ENCODE peak calls at places on chromosomes 13 and 19, in seven cellular contexts. W is progenitor cell of endocrine pancreas; U is aorta; E is GM23338; R is stimulated activated CD8-positive, alpha-beta memory T cell treated with anti-CD3 and anti-CD28 coated beads, Interleukin-4, amount 100 ng/mL, for 24 hours; Y is AG08395; J is activated CD8-positive, alpha-beta memory T cell treated with anti-CD3 and anti-CD28 coated beads for 48 hours. D is an unnamed sample.

GRCh38 chr19:42089191-42089750 is 13.3 kb downstream of the ZNF574 start:
- DNase-seq in W (no peak), U (peak), E (peak), R (no peak), Y (no peak), J (no peak), D (peak)

GRCh38 chr13:27354379-27354778 is 70.0 kb upstream of the GTF3A start:
- DNase-seq in W (no peak), U (no peak), E (no peak), R (no peak), Y (peak), J (no peak), D (no peak)

GRCh38 chr19:7917292-7918061 is 2.7 kb upstream of the SNAPC2 start:
- DNase-seq in W (no peak), U (peak), E (peak), R (no peak), Y (peak), J (no peak), D (no peak)

GRCh38 chr19:48470856-48471255 is 1.7 kb downstream of the CYTH2 start:
- DNase-seq in W (no peak), U (no peak), E (no peak), R (no peak), Y (no peak), J (no peak), D (no peak)

GRCh38 chr13:20703785-20704458 is 423 bp downstream of the IL17D start:
- DNase-seq in W (peak), U (peak), E (peak), R (peak), Y (peak), J (peak), D (peak)

GRCh38 chr19:4776436-4777205 is 14.9 kb upstream of the FEM1A start:
- DNase-seq in W (no peak), U (no peak), E (peak), R (no peak), Y (no peak), J (no peak), D (no peak)

GRCh38 chr13:56314755-56315154 is 826.0 kb upstream of the PRR20A start:
- DNase-seq in W (no peak), U (no peak), E (peak), R (no peak), Y (no peak), J (no peak), D (no peak)

GRCh38 chr19:47646924-47647323 is 38.0 kb downstream of the BICRA start:
- DNase-seq in W (no peak), U (no peak), E (no peak), R (no peak), Y (no peak), J (no peak), D (no peak)

GRCh38 chr13:25109341-25109740 is 13.4 kb downstream of the PABPC3 start:
- DNase-seq in W (no peak), U (no peak), E (no peak), R (no peak), Y (no peak), J (no peak), D (no peak)

GRCh38 chr13:110467516-110467915 is 94.0 kb downstream of the RAB20 start:
- DNase-seq in W (no peak), U (no peak), E (no peak), R (no peak), Y (no peak), J (no peak), D (no peak)

GRCh38 chr19:41367848-41368301 is 3.9 kb upstream of the B9D2 start:
- DNase-seq in W (no peak), U (no peak), E (no peak), R (no peak), Y (peak), J (no peak), D (peak)

GRCh38 chr19:6100284-6100915 is 9.9 kb downstream of the RFX2 start:
- DNase-seq in W (no peak), U (no peak), E (peak), R (no peak), Y (no peak), J (no peak), D (no peak)

GRCh38 chr19:58097783-58098681 is at the start of gene ZSCAN18:
- DNase-seq in W (peak), U (peak), E (peak), R (peak), Y (peak), J (peak), D (peak)

GRCh38 chr19:38849746-38850230 is at the start of gene HNRNPL:
- DNase-seq in W (peak), U (peak), E (no peak), R (peak), Y (peak), J (peak), D (no peak)

GRCh38 chr19:54436031-54436523 is 12.9 kb upstream of the LENG8 start:
- DNase-seq in W (no peak), U (peak), E (peak), R (no peak), Y (no peak), J (no peak), D (no peak)

GRCh38 chr19:46349311-46349993 is 2.6 kb downstream of the PPP5C start:
- DNase-seq in W (no peak), U (peak), E (no peak), R (no peak), Y (no peak), J (no peak), D (no peak)

GRCh38 chr13:63492604-63493003 is 2077.0 kb upstream of the PCDH20 start:
- DNase-seq in W (no peak), U (no peak), E (no peak), R (no peak), Y (no peak), J (no peak), D (no peak)

GRCh38 chr19:7783991-7784421 is 21.0 kb downstream of the CLEC4M start:
- DNase-seq in W (no peak), U (no peak), E (peak), R (no peak), Y (peak), J (no peak), D (no peak)

GRCh38 chr13:98484289-98485219 is 92.4 kb downstream of the STK24 start:
- DNase-seq in W (peak), U (peak), E (peak), R (peak), Y (peak), J (no peak), D (peak)

GRCh38 chr19:15324791-15325519 is 7.4 kb downstream of the BRD4 start:
- DNase-seq in W (no peak), U (no peak), E (no peak), R (no peak), Y (no peak), J (no peak), D (no peak)

GRCh38 chr13:109871018-109871370 is 84.6 kb upstream of the IRS2 start:
- DNase-seq in W (no peak), U (no peak), E (no peak), R (no peak), Y (no peak), J (no peak), D (no peak)

GRCh38 chr19:2720777-2721569 is at the start of gene DIRAS1:
- DNase-seq in W (peak), U (no peak), E (peak), R (no peak), Y (peak), J (no peak), D (no peak)

GRCh38 chr19:48524221-48524620 is 12.6 kb upstream of the LMTK3 start:
- DNase-seq in W (no peak), U (no peak), E (no peak), R (no peak), Y (no peak), J (no peak), D (no peak)

GRCh38 chr13:30112602-30113435 is 194.5 kb downstream of the KATNAL1 start:
- DNase-seq in W (peak), U (peak), E (peak), R (peak), Y (peak), J (no peak), D (peak)

GRCh38 chr13:27406178-27406939 is 18.1 kb upstream of the GTF3A start:
- DNase-seq in W (no peak), U (no peak), E (peak), R (no peak), Y (peak), J (no peak), D (no peak)

GRCh38 chr13:28659611-28659970 is 661 bp downstream of the POMP start:
- DNase-seq in W (no peak), U (no peak), E (no peak), R (no peak), Y (peak), J (no peak), D (no peak)

GRCh38 chr19:2524840-2525723 is 49.2 kb downstream of the GADD45B start:
- DNase-seq in W (no peak), U (peak), E (peak), R (no peak), Y (peak), J (no peak), D (peak)

GRCh38 chr19:19578241-19578640 is 40.2 kb downstream of the CILP2 start:
- DNase-seq in W (no peak), U (no peak), E (no peak), R (no peak), Y (no peak), J (no peak), D (no peak)

GRCh38 chr13:29472317-29472961 is 123.0 kb downstream of the SLC7A1 start:
- DNase-seq in W (peak), U (peak), E (peak), R (peak), Y (peak), J (peak), D (peak)

GRCh38 chr19:48659768-48660167 is 13.0 kb downstream of the NTN5 start:
- DNase-seq in W (no peak), U (no peak), E (no peak), R (no peak), Y (no peak), J (no peak), D (no peak)

GRCh38 chr19:12786950-12787349 is 4.3 kb upstream of the JUNB start:
- DNase-seq in W (no peak), U (no peak), E (no peak), R (no peak), Y (no peak), J (no peak), D (no peak)

GRCh38 chr13:110468986-110469495 is 92.5 kb downstream of the RAB20 start:
- DNase-seq in W (no peak), U (no peak), E (no peak), R (no peak), Y (no peak), J (no peak), D (no peak)

GRCh38 chr13:41791056-41791455 is 169.9 kb downstream of the VWA8 start:
- DNase-seq in W (no peak), U (no peak), E (no peak), R (no peak), Y (peak), J (no peak), D (no peak)

D was measured in MG63.